ENCODE peak calls at places on chromosome 6, in seven cellular contexts. L is neural crest cell, O is HS-5, F is T-helper 9 cell, U is C1 segment of cervical spinal cord, V is amygdala, Q is left colon. W is an unnamed sample.

GRCh38 chr6:81766482-81767069 is 14.1 kb upstream of the TENT5A start:
- DNase-seq in V (no peak), F (no peak), O (peak), U (no peak), Q (no peak), L (no peak), W (no peak)

GRCh38 chr6:169162249-169162967 is 91.2 kb downstream of the THBS2 start:
- DNase-seq in L (no peak), O (no peak), V (no peak), F (no peak), U (no peak), Q (no peak), W (no peak)

GRCh38 chr6:43774776-43775583 is 5.0 kb downstream of the VEGFA start:
- DNase-seq in L (peak), O (peak), Q (peak), F (peak), V (no peak), U (peak), W (peak)

GRCh38 chr6:75268121-75268987 is 16.2 kb downstream of the TMEM30A start:
- DNase-seq in U (no peak), F (no peak), V (no peak), Q (no peak), L (no peak), O (no peak), W (no peak)

GRCh38 chr6:148104131-148104530 is 238.5 kb upstream of the SASH1 start:
- DNase-seq in V (no peak), Q (no peak), O (no peak), U (no peak), L (no peak), F (no peak), W (no peak)

GRCh38 chr6:169566319-169566718 is 135.5 kb downstream of the WDR27 start:
- DNase-seq in O (no peak), Q (no peak), V (no peak), F (no peak), U (no peak), L (no peak), W (no peak)

GRCh38 chr6:154791561-154792317 is 58.5 kb downstream of the SCAF8 start:
- DNase-seq in L (no peak), F (no peak), V (no peak), Q (no peak), O (no peak), U (no peak), W (no peak)

GRCh38 chr6:55239099-55239498 is 64.8 kb downstream of the HCRTR2 start:
- DNase-seq in Q (no peak), L (no peak), V (no peak), F (no peak), O (no peak), U (no peak), W (no peak)

GRCh38 chr6:111590209-111590955 is 15.3 kb downstream of the TRAF3IP2 start:
- DNase-seq in F (no peak), L (no peak), Q (no peak), V (no peak), O (no peak), U (no peak), W (peak)

GRCh38 chr6:23505021-23505420 is 621.0 kb upstream of the NRSN1 start:
- DNase-seq in Q (no peak), F (no peak), O (peak), L (no peak), V (no peak), U (no peak), W (no peak)

GRCh38 chr6:112936476-112936875 is 589.3 kb downstream of the RFPL4B start:
- DNase-seq in U (no peak), O (peak), L (no peak), V (no peak), Q (no peak), F (no peak), W (no peak)

GRCh38 chr6:95280690-95281273 is 296.6 kb upstream of the MANEA start:
- DNase-seq in L (no peak), O (no peak), U (peak), F (no peak), V (no peak), Q (no peak), W (no peak)

GRCh38 chr6:105798057-105798456 is 288.1 kb upstream of the PRDM1 start:
- DNase-seq in Q (no peak), F (no peak), O (no peak), V (no peak), L (no peak), U (no peak), W (no peak)

GRCh38 chr6:89952696-89953095 is 58.4 kb downstream of the GJA10 start:
- DNase-seq in F (peak), L (no peak), O (peak), V (no peak), Q (no peak), U (no peak), W (no peak)

GRCh38 chr6:35654883-35655282 is 33.8 kb downstream of the FKBP5 start:
- DNase-seq in L (no peak), F (no peak), O (no peak), V (no peak), Q (no peak), U (no peak), W (no peak)

GRCh38 chr6:125104425-125104824 is 49.1 kb upstream of the TPD52L1 start:
- DNase-seq in U (no peak), Q (no peak), O (no peak), V (no peak), F (no peak), L (no peak), W (no peak)

GRCh38 chr6:154410619-154411044 is 54.0 kb upstream of the IPCEF1 start:
- DNase-seq in V (no peak), L (no peak), U (no peak), Q (no peak), O (peak), F (no peak), W (no peak)

GRCh38 chr6:94859924-94860323 is 717.4 kb upstream of the MANEA start:
- DNase-seq in Q (no peak), V (no peak), L (no peak), U (no peak), O (no peak), F (no peak), W (no peak)

GRCh38 chr6:14671937-14672336 is 554.4 kb downstream of the CD83 start:
- DNase-seq in F (no peak), V (no peak), L (no peak), Q (no peak), U (no peak), O (no peak), W (no peak)

GRCh38 chr6:84801250-84801649 is 36.9 kb upstream of the TBX18 start:
- DNase-seq in F (no peak), Q (no peak), O (no peak), V (no peak), U (no peak), L (no peak), W (no peak)

GRCh38 chr6:155909710-155910109 is 454.1 kb upstream of the NOX3 start:
- DNase-seq in Q (no peak), F (no peak), O (no peak), L (no peak), U (no peak), V (no peak), W (no peak)

GRCh38 chr6:114364295-114364694 is 21.5 kb upstream of the HS3ST5 start:
- DNase-seq in Q (no peak), F (no peak), V (no peak), U (no peak), O (peak), L (no peak), W (no peak)

GRCh38 chr6:44801188-44801587 is 413.7 kb downstream of the CDC5L start:
- DNase-seq in Q (no peak), U (no peak), F (no peak), O (no peak), L (no peak), V (no peak), W (no peak)

GRCh38 chr6:142313284-142313683 is 11.5 kb downstream of the ADGRG6 start:
- DNase-seq in L (no peak), F (no peak), Q (no peak), U (no peak), O (no peak), V (no peak), W (no peak)

GRCh38 chr6:22227824-22228610 is 68.8 kb downstream of the PRL start:
- DNase-seq in U (no peak), F (no peak), V (no peak), Q (no peak), L (no peak), O (no peak), W (no peak)

GRCh38 chr6:145814035-145814500 is 527 bp downstream of the FBXO30 start:
- DNase-seq in F (peak), L (peak), V (peak), Q (peak), O (peak), U (peak), W (no peak)

GRCh38 chr6:36313628-36313895 is 23.1 kb downstream of the BNIP5 start:
- DNase-seq in Q (no peak), V (no peak), F (no peak), L (no peak), U (no peak), O (no peak), W (no peak)

GRCh38 chr6:144725731-144726522 is 440.8 kb downstream of the UTRN start:
- DNase-seq in U (no peak), V (no peak), L (no peak), O (no peak), F (no peak), Q (peak), W (no peak)

GRCh38 chr6:31042801-31043200 is 32.5 kb downstream of the MUC22 start:
- DNase-seq in O (no peak), U (peak), F (no peak), Q (peak), L (peak), V (no peak), W (no peak)

GRCh38 chr6:135083992-135084915 is 29.6 kb upstream of the HBS1L start:
- DNase-seq in U (no peak), Q (no peak), O (no peak), F (no peak), L (no peak), V (no peak), W (no peak)

GRCh38 chr6:35359744-35360348 is 17.5 kb downstream of the PPARD start:
- DNase-seq in F (no peak), O (no peak), V (no peak), Q (no peak), L (no peak), U (peak), W (peak)

GRCh38 chr6:83403191-83403590 is 27.7 kb downstream of the ME1 start:
- DNase-seq in L (no peak), Q (no peak), U (no peak), F (no peak), V (no peak), O (no peak), W (no peak)

GRCh38 chr6:6379573-6379972 is 59.1 kb upstream of the F13A1 start:
- DNase-seq in U (no peak), O (no peak), F (no peak), V (no peak), L (no peak), Q (no peak), W (no peak)

GRCh38 chr6:144266091-144266649 is 19.0 kb upstream of the UTRN start:
- DNase-seq in U (no peak), L (no peak), F (no peak), Q (peak), O (no peak), V (no peak), W (no peak)

GRCh38 chr6:71080151-71080550 is 123.3 kb upstream of the B3GAT2 start:
- DNase-seq in F (no peak), V (no peak), Q (no peak), O (no peak), U (no peak), L (no peak), W (no peak)